ENCODE peak calls at places on chromosomes 3 and 15, in four cellular contexts. E is brain microvascular endothelial cell, W is fibroblast of villous mesenchyme, C is IMR-90. T is an unnamed sample.
A peak's percentile ranks its signal among the peaks of the same experiment; 100 is the strongest.

GRCh38 chr3:112931737-112932521 is 43.0 kb downstream of the CD200R1 start:
- DNase-seq in E (no peak), W (no peak), C (no peak), T (no peak)

GRCh38 chr3:100042577-100042981 is 71.7 kb downstream of the FILIP1L start:
- DNase-seq in E (no peak), W (peak; percentile 74), C (peak; percentile 64), T (no peak)

GRCh38 chr3:130084581-130084980 is 3.0 kb downstream of the ALG1L2 start:
- DNase-seq in E (no peak), W (no peak), C (no peak), T (no peak)

GRCh38 chr3:64445318-64446300 is 220.3 kb upstream of the PRICKLE2 start:
- DNase-seq in E (peak; percentile 24), W (peak; percentile 57), C (peak; percentile 28), T (no peak)

GRCh38 chr15:95684693-95685115 is 645.8 kb upstream of the NR2F2 start:
- DNase-seq in E (peak; percentile 89), W (peak; percentile 90), C (peak; percentile 93), T (no peak)

GRCh38 chr3:127428344-127429001 is 140.6 kb upstream of the PRR20G start:
- DNase-seq in E (no peak), W (no peak), C (no peak), T (no peak)

GRCh38 chr3:125140011-125140813 is 72.3 kb downstream of the SLC12A8 start:
- DNase-seq in E (peak; percentile 70), W (peak; percentile 72), C (peak; percentile 61), T (no peak)

GRCh38 chr3:111763968-111764367 is 95.1 kb upstream of the PHLDB2 start:
- DNase-seq in E (no peak), W (peak; percentile 57), C (peak; percentile 82), T (no peak)

GRCh38 chr3:194573680-194574437 is 59.4 kb downstream of the TMEM44 start:
- DNase-seq in E (peak; percentile 67), W (peak; percentile 67), C (peak; percentile 68), T (peak; percentile 74)

GRCh38 chr3:37015631-37016030 is 22.3 kb downstream of the MLH1 start:
- DNase-seq in E (no peak), W (no peak), C (no peak), T (no peak)

GRCh38 chr3:169759256-169759655 is 5.6 kb downstream of the TERC start:
- DNase-seq in E (peak; percentile 43), W (peak; percentile 7), C (peak; percentile 75), T (peak; percentile 46)

GRCh38 chr15:76169013-76169412 is 109.2 kb downstream of the TMEM266 start:
- DNase-seq in E (peak; percentile 40), W (peak; percentile 41), C (peak; percentile 29), T (peak; percentile 40)

GRCh38 chr3:146117406-146118285 is 43.3 kb downstream of the PLOD2 start:
- DNase-seq in E (peak; percentile 48), W (peak; percentile 94), C (peak; percentile 97), T (no peak)
- TF ChIP-seq CTCF in E (no peak), W (no peak), C (no peak), T (no peak)

GRCh38 chr3:140164156-140164555 is 229.2 kb downstream of the CLSTN2 start:
- DNase-seq in E (no peak), W (no peak), C (no peak), T (no peak)

GRCh38 chr3:140164922-140165590 is 230.1 kb downstream of the CLSTN2 start:
- DNase-seq in E (peak; percentile 7), W (no peak), C (no peak), T (no peak)

GRCh38 chr3:140163159-140163763 is 228.3 kb downstream of the CLSTN2 start:
- DNase-seq in E (no peak), W (no peak), C (no peak), T (no peak)

GRCh38 chr3:140159646-140160045 is 224.7 kb downstream of the CLSTN2 start:
- DNase-seq in E (no peak), W (no peak), C (no peak), T (no peak)

DNA sequence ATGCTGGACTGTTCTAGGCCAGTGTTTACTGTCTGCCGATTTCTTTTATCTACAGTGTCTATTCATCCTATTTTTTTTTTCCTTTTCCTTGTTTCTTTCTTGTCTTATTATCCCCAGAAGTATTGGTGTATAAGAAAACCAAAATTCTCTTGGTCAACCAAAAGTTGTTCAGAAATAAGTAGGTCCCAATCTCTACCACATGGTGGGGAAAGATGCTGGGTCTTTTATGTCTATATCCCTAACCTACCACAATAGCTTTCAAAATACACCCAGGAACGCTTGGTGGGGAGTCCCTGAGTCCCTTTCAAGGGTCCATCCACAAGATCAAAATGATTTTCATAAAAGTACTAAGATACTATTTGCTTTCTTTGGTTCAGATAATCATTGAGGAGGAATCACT is 225.6 kb downstream of the CLSTN2 start:
- DNase-seq in E (no peak), W (no peak), C (no peak), T (peak; percentile 18)
- TF ChIP-seq CTCF in E (no peak), W (no peak), C (no peak), T (peak; percentile 8)

GRCh38 chr3:94285874-94286273 is 223.0 kb downstream of the NSUN3 start:
- DNase-seq in E (no peak), W (peak; percentile 16), C (no peak), T (no peak)
- TF ChIP-seq CTCF in E (peak; percentile 27), W (peak; percentile 24), C (peak; percentile 26), T (no peak)

GRCh38 chr15:78808550-78808949 is 2.7 kb downstream of the ADAMTS7 start:
- DNase-seq in E (peak; percentile 40), W (peak; percentile 44), C (peak; percentile 34), T (peak; percentile 76)
- TF ChIP-seq CTCF in E (peak; percentile 70), W (peak; percentile 67), C (peak; percentile 46), T (peak; percentile 67)

GRCh38 chr3:28080716-28081115 is 160.7 kb upstream of the CMC1 start:
- DNase-seq in E (no peak), W (no peak), C (no peak), T (peak; percentile 45)

GRCh38 chr3:28081533-28081947 is 159.9 kb upstream of the CMC1 start:
- DNase-seq in E (no peak), W (no peak), C (no peak), T (peak; percentile 77)

DNA sequence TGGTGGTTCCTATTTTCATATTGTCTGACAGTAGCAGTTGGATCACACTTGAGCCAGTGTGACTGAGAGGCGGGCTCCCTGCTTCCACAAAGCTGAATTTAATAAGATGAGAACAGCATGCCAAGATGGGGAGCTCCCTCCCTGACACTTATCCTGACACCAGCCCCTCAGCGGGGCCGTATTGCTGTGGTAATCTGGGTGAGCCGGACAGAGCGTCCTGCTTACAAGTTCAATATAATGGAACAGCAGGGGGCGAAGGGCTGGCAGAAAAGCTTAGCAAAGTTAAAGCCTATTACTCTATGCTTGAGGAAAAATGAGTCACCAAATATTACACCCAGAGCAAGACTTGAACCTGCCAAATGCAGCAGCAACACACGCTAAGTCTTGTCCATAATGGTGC is 163.9 kb upstream of the CMC1 start:
- DNase-seq in E (peak; percentile 45), W (peak; percentile 1), C (peak; percentile 5), T (no peak)
- TF ChIP-seq CTCF in E (no peak), W (no peak), C (no peak), T (no peak)

GRCh38 chr15:39931615-39932014 is 2.3 kb upstream of the EIF2AK4 start:
- DNase-seq in E (no peak), W (no peak), C (no peak), T (no peak)
- TF ChIP-seq CTCF in E (peak; percentile 9), W (peak; percentile 26), C (peak; percentile 42), T (no peak)

GRCh38 chr3:46442591-46443530 is 21.8 kb downstream of the LTF start:
- DNase-seq in E (peak; percentile 19), W (no peak), C (no peak), T (peak; percentile 56)
- TF ChIP-seq CTCF in E (peak; percentile 65), W (no peak), C (no peak), T (peak; percentile 53)

GRCh38 chr3:42758126-42758525 is 14.9 kb downstream of the CCDC13 start:
- DNase-seq in E (no peak), W (no peak), C (no peak), T (no peak)

GRCh38 chr3:42756681-42757213 is 16.3 kb downstream of the CCDC13 start:
- DNase-seq in E (no peak), W (no peak), C (no peak), T (no peak)

GRCh38 chr3:42752961-42753360 is 20.1 kb downstream of the CCDC13 start:
- DNase-seq in E (no peak), W (no peak), C (no peak), T (no peak)

GRCh38 chr3:42753757-42754156 is 19.3 kb downstream of the CCDC13 start:
- DNase-seq in E (no peak), W (no peak), C (no peak), T (no peak)

GRCh38 chr3:42755681-42756578 is 17.1 kb downstream of the CCDC13 start:
- DNase-seq in E (peak; percentile 22), W (peak; percentile 39), C (peak; percentile 35), T (peak; percentile 38)
- TF ChIP-seq CTCF in E (peak; percentile 81), W (peak; percentile 61), C (peak; percentile 48), T (peak; percentile 42)